ENCODE peak calls at places on chromosomes 3 and 15, in four cellular contexts. One of them, this sample, is unnamed.

GRCh38 chr3:66276705-66277274 is 56.0 kb downstream of the SLC25A26 start:
- DNase-seq in CD4-positive, CD25-positive, alpha-beta regulatory T cell: peak; percentile 76
- DNase-seq in CD8-positive, alpha-beta memory T cell: peak; percentile 54
- DNase-seq in H9: peak; percentile 59
- DNase-seq in this sample: peak; percentile 74

GRCh38 chr3:124826703-124827102 is 60.5 kb downstream of the ITGB5 start:
- DNase-seq in CD4-positive, CD25-positive, alpha-beta regulatory T cell: no peak
- DNase-seq in CD8-positive, alpha-beta memory T cell: no peak
- DNase-seq in H9: peak; percentile 72
- DNase-seq in this sample: no peak

GRCh38 chr3:145628211-145628610 is 532.8 kb downstream of the PLOD2 start:
- DNase-seq in CD4-positive, CD25-positive, alpha-beta regulatory T cell: no peak
- DNase-seq in CD8-positive, alpha-beta memory T cell: no peak
- DNase-seq in H9: no peak
- DNase-seq in this sample: no peak

GRCh38 chr15:41796457-41796856 is 22.2 kb downstream of the MAPKBP1 start:
- DNase-seq in CD4-positive, CD25-positive, alpha-beta regulatory T cell: no peak
- DNase-seq in CD8-positive, alpha-beta memory T cell: no peak
- DNase-seq in H9: no peak
- DNase-seq in this sample: no peak

GRCh38 chr15:79475312-79475711 is 43.2 kb downstream of the MINAR1 start:
- DNase-seq in CD4-positive, CD25-positive, alpha-beta regulatory T cell: no peak
- DNase-seq in CD8-positive, alpha-beta memory T cell: no peak
- DNase-seq in H9: no peak
- DNase-seq in this sample: no peak

GRCh38 chr3:130242850-130243569 is 102.5 kb upstream of the COL6A5 start:
- DNase-seq in CD4-positive, CD25-positive, alpha-beta regulatory T cell: no peak
- DNase-seq in CD8-positive, alpha-beta memory T cell: no peak
- DNase-seq in H9: no peak
- DNase-seq in this sample: no peak

GRCh38 chr3:132231633-132232032 is 85.6 kb upstream of the ACP3 start:
- DNase-seq in CD4-positive, CD25-positive, alpha-beta regulatory T cell: no peak
- DNase-seq in CD8-positive, alpha-beta memory T cell: no peak
- DNase-seq in H9: no peak
- DNase-seq in this sample: no peak

GRCh38 chr15:39573844-39574243 is 7.0 kb upstream of the THBS1 start:
- DNase-seq in CD4-positive, CD25-positive, alpha-beta regulatory T cell: no peak
- DNase-seq in CD8-positive, alpha-beta memory T cell: no peak
- DNase-seq in H9: no peak
- DNase-seq in this sample: no peak

GRCh38 chr15:40906947-40907802 is 12.9 kb downstream of the VPS18 start:
- DNase-seq in CD4-positive, CD25-positive, alpha-beta regulatory T cell: peak; percentile 70
- DNase-seq in CD8-positive, alpha-beta memory T cell: peak; percentile 54
- DNase-seq in H9: peak; percentile 47
- DNase-seq in this sample: peak; percentile 64

GRCh38 chr15:100078511-100079220 is 263.1 kb downstream of the ADAMTS17 start:
- DNase-seq in CD4-positive, CD25-positive, alpha-beta regulatory T cell: no peak
- DNase-seq in CD8-positive, alpha-beta memory T cell: no peak
- DNase-seq in H9: no peak
- DNase-seq in this sample: no peak

GRCh38 chr3:111712294-111713180 is 117.4 kb upstream of the ZBED2 start:
- DNase-seq in CD4-positive, CD25-positive, alpha-beta regulatory T cell: peak; percentile 16
- DNase-seq in CD8-positive, alpha-beta memory T cell: no peak
- DNase-seq in H9: no peak
- DNase-seq in this sample: peak; percentile 34

GRCh38 chr15:84142888-84143337 is 92.7 kb upstream of the GOLGA6L4 start:
- DNase-seq in CD4-positive, CD25-positive, alpha-beta regulatory T cell: peak; percentile 75
- DNase-seq in CD8-positive, alpha-beta memory T cell: peak; percentile 64
- DNase-seq in H9: peak; percentile 84
- DNase-seq in this sample: peak; percentile 72

GRCh38 chr15:70313099-70314017 is 215.6 kb upstream of the TLE3 start:
- DNase-seq in CD4-positive, CD25-positive, alpha-beta regulatory T cell: no peak
- DNase-seq in CD8-positive, alpha-beta memory T cell: no peak
- DNase-seq in H9: no peak
- DNase-seq in this sample: no peak

GRCh38 chr3:24830230-24831152 is 335.8 kb upstream of the THRB start:
- DNase-seq in CD4-positive, CD25-positive, alpha-beta regulatory T cell: no peak
- DNase-seq in CD8-positive, alpha-beta memory T cell: no peak
- DNase-seq in H9: no peak
- DNase-seq in this sample: no peak

GRCh38 chr15:67611803-67612369 is 69.4 kb downstream of the MAP2K5 start:
- DNase-seq in CD4-positive, CD25-positive, alpha-beta regulatory T cell: no peak
- DNase-seq in CD8-positive, alpha-beta memory T cell: no peak
- DNase-seq in H9: no peak
- DNase-seq in this sample: no peak

GRCh38 chr3:169494982-169495381 is 168.5 kb downstream of the MECOM start:
- DNase-seq in CD4-positive, CD25-positive, alpha-beta regulatory T cell: no peak
- DNase-seq in CD8-positive, alpha-beta memory T cell: no peak
- DNase-seq in H9: no peak
- DNase-seq in this sample: no peak

GRCh38 chr3:71063768-71064287 is 519.7 kb downstream of the FOXP1 start:
- DNase-seq in CD4-positive, CD25-positive, alpha-beta regulatory T cell: no peak
- DNase-seq in CD8-positive, alpha-beta memory T cell: no peak
- DNase-seq in H9: no peak
- DNase-seq in this sample: no peak

GRCh38 chr15:99071091-99071680 is 33.7 kb upstream of the SYNM start:
- DNase-seq in CD4-positive, CD25-positive, alpha-beta regulatory T cell: no peak
- DNase-seq in CD8-positive, alpha-beta memory T cell: no peak
- DNase-seq in H9: no peak
- DNase-seq in this sample: no peak

GRCh38 chr3:159734681-159735080 is 254.0 kb upstream of the IL12A start:
- DNase-seq in CD4-positive, CD25-positive, alpha-beta regulatory T cell: no peak
- DNase-seq in CD8-positive, alpha-beta memory T cell: no peak
- DNase-seq in H9: no peak
- DNase-seq in this sample: no peak

GRCh38 chr15:72994778-72995177 is 57.5 kb upstream of the NEO1 start:
- DNase-seq in CD4-positive, CD25-positive, alpha-beta regulatory T cell: no peak
- DNase-seq in CD8-positive, alpha-beta memory T cell: no peak
- DNase-seq in H9: no peak
- DNase-seq in this sample: no peak

GRCh38 chr3:15892311-15892710 is 94.5 kb upstream of the ANKRD28 start:
- DNase-seq in CD4-positive, CD25-positive, alpha-beta regulatory T cell: no peak
- DNase-seq in CD8-positive, alpha-beta memory T cell: no peak
- DNase-seq in H9: no peak
- DNase-seq in this sample: no peak

GRCh38 chr3:59775781-59776270 is 726.0 kb upstream of the CFAP20DC start:
- DNase-seq in CD4-positive, CD25-positive, alpha-beta regulatory T cell: no peak
- DNase-seq in CD8-positive, alpha-beta memory T cell: no peak
- DNase-seq in H9: no peak
- DNase-seq in this sample: no peak

GRCh38 chr3:123420416-123420968 is 28.4 kb downstream of the ADCY5 start:
- DNase-seq in CD4-positive, CD25-positive, alpha-beta regulatory T cell: no peak
- DNase-seq in CD8-positive, alpha-beta memory T cell: no peak
- DNase-seq in H9: no peak
- DNase-seq in this sample: no peak

GRCh38 chr3:195853036-195853435 is 41.3 kb upstream of the MUC4 start:
- DNase-seq in CD4-positive, CD25-positive, alpha-beta regulatory T cell: no peak
- DNase-seq in CD8-positive, alpha-beta memory T cell: no peak
- DNase-seq in H9: no peak
- DNase-seq in this sample: no peak

GRCh38 chr15:73571346-73571745 is 61.8 kb downstream of the NPTN start:
- DNase-seq in CD4-positive, CD25-positive, alpha-beta regulatory T cell: no peak
- DNase-seq in CD8-positive, alpha-beta memory T cell: no peak
- DNase-seq in H9: no peak
- DNase-seq in this sample: no peak

GRCh38 chr15:59570364-59570763 is 41.2 kb upstream of the GCNT3 start:
- DNase-seq in CD4-positive, CD25-positive, alpha-beta regulatory T cell: no peak
- DNase-seq in CD8-positive, alpha-beta memory T cell: no peak
- DNase-seq in H9: no peak
- DNase-seq in this sample: no peak

GRCh38 chr3:4953119-4953518 is 26.1 kb upstream of the BHLHE40 start:
- DNase-seq in CD4-positive, CD25-positive, alpha-beta regulatory T cell: no peak
- DNase-seq in CD8-positive, alpha-beta memory T cell: no peak
- DNase-seq in H9: no peak
- DNase-seq in this sample: no peak

GRCh38 chr15:48440084-48440483 is 108.9 kb downstream of the DUT start:
- DNase-seq in CD4-positive, CD25-positive, alpha-beta regulatory T cell: no peak
- DNase-seq in CD8-positive, alpha-beta memory T cell: no peak
- DNase-seq in H9: peak; percentile 62
- DNase-seq in this sample: no peak

GRCh38 chr3:34005886-34006285 is 207.5 kb downstream of the PDCD6IP start:
- DNase-seq in CD4-positive, CD25-positive, alpha-beta regulatory T cell: no peak
- DNase-seq in CD8-positive, alpha-beta memory T cell: no peak
- DNase-seq in H9: no peak
- DNase-seq in this sample: no peak

GRCh38 chr15:98684995-98685525 is 36.7 kb downstream of the IGF1R start:
- DNase-seq in CD4-positive, CD25-positive, alpha-beta regulatory T cell: no peak
- DNase-seq in CD8-positive, alpha-beta memory T cell: no peak
- DNase-seq in H9: no peak
- DNase-seq in this sample: no peak

GRCh38 chr3:120684896-120685295 is 2.9 kb upstream of the HGD start:
- DNase-seq in CD4-positive, CD25-positive, alpha-beta regulatory T cell: no peak
- DNase-seq in CD8-positive, alpha-beta memory T cell: no peak
- DNase-seq in H9: no peak
- DNase-seq in this sample: no peak

GRCh38 chr3:120688121-120688520 is 6.1 kb upstream of the HGD start:
- DNase-seq in CD4-positive, CD25-positive, alpha-beta regulatory T cell: no peak
- DNase-seq in CD8-positive, alpha-beta memory T cell: no peak
- DNase-seq in H9: no peak
- DNase-seq in this sample: no peak

GRCh38 chr3:120685411-120685810 is 3.4 kb upstream of the HGD start:
- DNase-seq in CD4-positive, CD25-positive, alpha-beta regulatory T cell: no peak
- DNase-seq in CD8-positive, alpha-beta memory T cell: no peak
- DNase-seq in H9: no peak
- DNase-seq in this sample: no peak

GRCh38 chr3:120693439-120694172 is 11.6 kb upstream of the HGD start:
- DNase-seq in CD4-positive, CD25-positive, alpha-beta regulatory T cell: no peak
- DNase-seq in CD8-positive, alpha-beta memory T cell: no peak
- DNase-seq in H9: no peak
- DNase-seq in this sample: no peak

GRCh38 chr3:120689395-120689794 is 7.4 kb upstream of the HGD start:
- DNase-seq in CD4-positive, CD25-positive, alpha-beta regulatory T cell: no peak
- DNase-seq in CD8-positive, alpha-beta memory T cell: no peak
- DNase-seq in H9: no peak
- DNase-seq in this sample: no peak
- H3K4me1 ChIP-seq in CD4-positive, CD25-positive, alpha-beta regulatory T cell: no peaks in the 10 kb centered on the region
- H3K4me1 ChIP-seq in CD8-positive, alpha-beta memory T cell: no peaks in the 10 kb centered on the region
- H3K4me1 ChIP-seq in H9: peaks cover 2% of the 10 kb centered on the region
- H3K4me1 ChIP-seq in this sample: no peaks in the 10 kb centered on the region

GRCh38 chr3:56921573-56922571 is 120.1 kb upstream of the ARHGEF3 start:
- DNase-seq in CD4-positive, CD25-positive, alpha-beta regulatory T cell: no peak
- DNase-seq in CD8-positive, alpha-beta memory T cell: no peak
- DNase-seq in H9: no peak
- DNase-seq in this sample: no peak

GRCh38 chr3:56917740-56918568 is 116.2 kb upstream of the ARHGEF3 start:
- DNase-seq in CD4-positive, CD25-positive, alpha-beta regulatory T cell: no peak
- DNase-seq in CD8-positive, alpha-beta memory T cell: no peak
- DNase-seq in H9: no peak
- DNase-seq in this sample: no peak

GRCh38 chr3:56917337-56917697 is 115.6 kb upstream of the ARHGEF3 start:
- DNase-seq in CD4-positive, CD25-positive, alpha-beta regulatory T cell: no peak
- DNase-seq in CD8-positive, alpha-beta memory T cell: no peak
- DNase-seq in H9: no peak
- DNase-seq in this sample: no peak

GRCh38 chr3:56919137-56919796 is 117.5 kb upstream of the ARHGEF3 start:
- DNase-seq in CD4-positive, CD25-positive, alpha-beta regulatory T cell: no peak
- DNase-seq in CD8-positive, alpha-beta memory T cell: no peak
- DNase-seq in H9: no peak
- DNase-seq in this sample: peak; percentile 17

DNA sequence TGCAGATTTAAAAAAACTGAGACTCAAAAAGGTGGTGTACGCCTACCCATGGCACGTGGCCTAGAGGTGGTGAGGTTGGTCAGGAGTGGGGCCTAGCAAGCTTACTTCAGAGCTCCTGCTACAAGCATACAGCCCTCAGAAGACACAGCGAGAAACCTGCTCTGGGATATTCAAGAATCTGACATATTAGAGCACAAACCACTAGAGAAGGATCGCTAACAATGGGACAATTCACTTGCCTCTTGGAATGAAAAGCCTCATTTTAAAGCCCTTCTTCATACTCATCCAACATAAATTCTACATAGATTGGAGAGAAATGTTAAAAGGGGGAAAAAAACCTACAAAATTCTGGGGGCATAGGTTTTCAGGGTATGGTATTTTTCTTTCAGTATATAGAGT is 118.0 kb upstream of the ARHGEF3 start:
- DNase-seq in CD4-positive, CD25-positive, alpha-beta regulatory T cell: no peak
- DNase-seq in CD8-positive, alpha-beta memory T cell: no peak
- DNase-seq in H9: no peak
- DNase-seq in this sample: no peak
- H3K4me1 ChIP-seq in CD4-positive, CD25-positive, alpha-beta regulatory T cell: peaks cover 83% of the 10 kb centered on the region
- H3K4me1 ChIP-seq in CD8-positive, alpha-beta memory T cell: peaks cover 81% of the 10 kb centered on the region
- H3K4me1 ChIP-seq in H9: peaks cover 3% of the 10 kb centered on the region
- H3K4me1 ChIP-seq in this sample: peaks cover 87% of the 10 kb centered on the region

DNA sequence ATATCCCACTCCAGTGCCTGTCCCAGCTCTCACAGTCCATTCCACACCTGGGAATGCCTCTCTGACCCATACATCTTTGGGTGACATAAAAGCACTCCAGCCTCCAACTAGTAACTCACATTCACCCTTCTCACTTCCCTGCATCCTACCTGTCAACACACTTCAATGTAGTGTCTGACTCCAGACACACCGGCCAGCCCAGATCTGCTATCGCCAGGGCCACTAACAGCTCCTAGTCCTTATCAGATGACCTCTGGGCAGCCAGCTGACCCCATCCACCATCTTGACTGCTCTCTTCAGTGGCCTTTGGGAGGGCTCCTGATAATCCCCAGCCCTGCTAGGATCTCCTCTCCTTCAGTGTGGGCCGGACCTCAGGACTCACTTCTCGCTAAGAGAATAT is 2.9 kb upstream of the MCM2 start:
- DNase-seq in CD4-positive, CD25-positive, alpha-beta regulatory T cell: no peak
- DNase-seq in CD8-positive, alpha-beta memory T cell: no peak
- DNase-seq in H9: no peak
- DNase-seq in this sample: no peak
- H3K4me1 ChIP-seq in CD4-positive, CD25-positive, alpha-beta regulatory T cell: peaks cover 15% of the 10 kb centered on the region
- H3K4me1 ChIP-seq in CD8-positive, alpha-beta memory T cell: peaks cover 28% of the 10 kb centered on the region
- H3K4me1 ChIP-seq in H9: no peaks in the 10 kb centered on the region
- H3K4me1 ChIP-seq in this sample: peaks cover 28% of the 10 kb centered on the region

GRCh38 chr15:89333011-89333860 is 1.4 kb downstream of the POLG start:
- DNase-seq in CD4-positive, CD25-positive, alpha-beta regulatory T cell: no peak
- DNase-seq in CD8-positive, alpha-beta memory T cell: no peak
- DNase-seq in H9: no peak
- DNase-seq in this sample: no peak
- H3K4me1 ChIP-seq in CD4-positive, CD25-positive, alpha-beta regulatory T cell: peaks cover 63% of the 10 kb centered on the region
- H3K4me1 ChIP-seq in CD8-positive, alpha-beta memory T cell: peaks cover 57% of the 10 kb centered on the region
- H3K4me1 ChIP-seq in H9: no peaks in the 10 kb centered on the region
- H3K4me1 ChIP-seq in this sample: peaks cover 69% of the 10 kb centered on the region

DNA sequence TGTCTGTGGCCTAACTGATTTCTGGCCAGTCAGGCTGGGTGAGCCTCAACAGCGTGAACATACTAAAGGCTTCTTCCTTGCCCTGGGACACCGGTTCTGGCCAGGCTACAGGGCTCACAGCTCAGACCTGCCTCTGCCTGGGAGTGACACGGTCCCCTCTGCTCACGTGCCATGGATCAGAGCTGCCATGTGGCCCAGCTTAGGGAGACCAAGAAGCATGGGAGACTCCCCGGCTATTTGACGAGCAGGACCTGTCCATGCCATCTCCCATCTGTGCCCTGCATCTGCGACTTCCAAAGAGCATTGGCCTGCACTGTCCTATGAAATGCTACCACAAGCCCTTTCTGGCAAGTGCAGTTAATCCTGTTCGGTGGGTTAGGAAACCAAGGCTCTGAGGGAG is 57.4 kb downstream of the APBA2 start:
- DNase-seq in CD4-positive, CD25-positive, alpha-beta regulatory T cell: no peak
- DNase-seq in CD8-positive, alpha-beta memory T cell: no peak
- DNase-seq in H9: no peak
- DNase-seq in this sample: no peak
- H3K4me1 ChIP-seq in CD4-positive, CD25-positive, alpha-beta regulatory T cell: peaks cover 5% of the 10 kb centered on the region
- H3K4me1 ChIP-seq in CD8-positive, alpha-beta memory T cell: peaks cover 77% of the 10 kb centered on the region
- H3K4me1 ChIP-seq in H9: no peaks in the 10 kb centered on the region
- H3K4me1 ChIP-seq in this sample: peaks cover 51% of the 10 kb centered on the region